ENCODE peak calls at places on chromosomes 12 and 14, in eight cellular contexts. One of them, this sample, is unnamed.

GRCh38 chr12:119486599-119487154 is 106.9 kb upstream of the TMEM233 start:
- DNase-seq in lower leg skin: no peak
- DNase-seq in heart right ventricle: no peak
- DNase-seq in islet precursor cell: peak; percentile 75
- DNase-seq in T-helper 2 cell: no peak
- DNase-seq in glutamatergic neuron: peak; percentile 31
- DNase-seq in HuH-7.5: no peak
- DNase-seq in amniotic stem cell: no peak
- DNase-seq in this sample: no peak

GRCh38 chr12:96448287-96448686 is 41.1 kb upstream of the CFAP54 start:
- DNase-seq in HuH-7.5: no peak
- DNase-seq in islet precursor cell: peak; percentile 70
- DNase-seq in T-helper 2 cell: no peak
- DNase-seq in amniotic stem cell: no peak
- DNase-seq in heart right ventricle: no peak
- DNase-seq in glutamatergic neuron: no peak
- DNase-seq in lower leg skin: no peak
- DNase-seq in this sample: no peak

GRCh38 chr14:23539867-23540469 is 11.6 kb downstream of the ZFHX2 start:
- DNase-seq in glutamatergic neuron: no peak
- DNase-seq in lower leg skin: no peak
- DNase-seq in islet precursor cell: no peak
- DNase-seq in HuH-7.5: no peak
- DNase-seq in T-helper 2 cell: no peak
- DNase-seq in amniotic stem cell: no peak
- DNase-seq in heart right ventricle: no peak
- DNase-seq in this sample: no peak

GRCh38 chr12:21324551-21324950 is 10.2 kb downstream of the SLCO1A2 start:
- DNase-seq in lower leg skin: no peak
- DNase-seq in islet precursor cell: no peak
- DNase-seq in heart right ventricle: no peak
- DNase-seq in glutamatergic neuron: no peak
- DNase-seq in T-helper 2 cell: no peak
- DNase-seq in HuH-7.5: no peak
- DNase-seq in amniotic stem cell: no peak
- DNase-seq in this sample: no peak

GRCh38 chr12:102992720-102993119 is 35.2 kb downstream of the ASCL1 start:
- DNase-seq in glutamatergic neuron: no peak
- DNase-seq in heart right ventricle: no peak
- DNase-seq in T-helper 2 cell: no peak
- DNase-seq in amniotic stem cell: no peak
- DNase-seq in HuH-7.5: no peak
- DNase-seq in lower leg skin: no peak
- DNase-seq in islet precursor cell: no peak
- DNase-seq in this sample: no peak

GRCh38 chr12:12835378-12836145 is 22.4 kb downstream of the DDX47 start:
- DNase-seq in T-helper 2 cell: no peak
- DNase-seq in islet precursor cell: peak; percentile 82
- DNase-seq in HuH-7.5: no peak
- DNase-seq in heart right ventricle: no peak
- DNase-seq in lower leg skin: peak; percentile 53
- DNase-seq in glutamatergic neuron: no peak
- DNase-seq in amniotic stem cell: peak; percentile 3
- DNase-seq in this sample: no peak

GRCh38 chr12:120775862-120776552 is 50.4 kb downstream of the ACADS start:
- DNase-seq in glutamatergic neuron: no peak
- DNase-seq in HuH-7.5: no peak
- DNase-seq in lower leg skin: no peak
- DNase-seq in islet precursor cell: no peak
- DNase-seq in amniotic stem cell: no peak
- DNase-seq in T-helper 2 cell: no peak
- DNase-seq in heart right ventricle: no peak
- DNase-seq in this sample: no peak

GRCh38 chr12:111024205-111024794 is 103.9 kb upstream of the MYL2 start:
- DNase-seq in islet precursor cell: peak; percentile 90
- DNase-seq in T-helper 2 cell: no peak
- DNase-seq in HuH-7.5: peak; percentile 75
- DNase-seq in glutamatergic neuron: peak; percentile 83
- DNase-seq in lower leg skin: no peak
- DNase-seq in amniotic stem cell: no peak
- DNase-seq in heart right ventricle: peak; percentile 42
- DNase-seq in this sample: peak; percentile 62

GRCh38 chr12:92192361-92192760 is 46.7 kb upstream of the BTG1 start:
- DNase-seq in HuH-7.5: no peak
- DNase-seq in T-helper 2 cell: no peak
- DNase-seq in heart right ventricle: no peak
- DNase-seq in lower leg skin: no peak
- DNase-seq in islet precursor cell: no peak
- DNase-seq in amniotic stem cell: no peak
- DNase-seq in glutamatergic neuron: no peak
- DNase-seq in this sample: no peak

GRCh38 chr12:107200394-107200793 is 107.0 kb upstream of the CRY1 start:
- DNase-seq in amniotic stem cell: no peak
- DNase-seq in heart right ventricle: no peak
- DNase-seq in HuH-7.5: no peak
- DNase-seq in T-helper 2 cell: no peak
- DNase-seq in islet precursor cell: no peak
- DNase-seq in glutamatergic neuron: no peak
- DNase-seq in lower leg skin: no peak
- DNase-seq in this sample: no peak

GRCh38 chr12:86334071-86334470 is 77.9 kb upstream of the MGAT4C start:
- DNase-seq in islet precursor cell: no peak
- DNase-seq in T-helper 2 cell: no peak
- DNase-seq in glutamatergic neuron: no peak
- DNase-seq in heart right ventricle: no peak
- DNase-seq in amniotic stem cell: no peak
- DNase-seq in lower leg skin: no peak
- DNase-seq in HuH-7.5: no peak
- DNase-seq in this sample: no peak

GRCh38 chr12:111503116-111503515 is 96.0 kb downstream of the ATXN2 start:
- DNase-seq in glutamatergic neuron: no peak
- DNase-seq in heart right ventricle: no peak
- DNase-seq in T-helper 2 cell: no peak
- DNase-seq in lower leg skin: no peak
- DNase-seq in HuH-7.5: no peak
- DNase-seq in amniotic stem cell: no peak
- DNase-seq in islet precursor cell: no peak
- DNase-seq in this sample: no peak

GRCh38 chr12:130715150-130715995 is 726 bp downstream of the RIMBP2 start:
- DNase-seq in glutamatergic neuron: peak; percentile 60
- DNase-seq in islet precursor cell: peak; percentile 75
- DNase-seq in amniotic stem cell: no peak
- DNase-seq in lower leg skin: peak; percentile 84
- DNase-seq in T-helper 2 cell: no peak
- DNase-seq in HuH-7.5: no peak
- DNase-seq in heart right ventricle: no peak
- DNase-seq in this sample: peak; percentile 36

GRCh38 chr12:71958993-71959588 is 20.4 kb downstream of the TPH2 start:
- DNase-seq in HuH-7.5: no peak
- DNase-seq in heart right ventricle: no peak
- DNase-seq in T-helper 2 cell: no peak
- DNase-seq in amniotic stem cell: no peak
- DNase-seq in glutamatergic neuron: no peak
- DNase-seq in lower leg skin: no peak
- DNase-seq in islet precursor cell: no peak
- DNase-seq in this sample: no peak

GRCh38 chr14:94623856-94624499 is 11.8 kb downstream of the SERPINA3 start:
- DNase-seq in T-helper 2 cell: no peak
- DNase-seq in islet precursor cell: no peak
- DNase-seq in lower leg skin: peak; percentile 62
- DNase-seq in heart right ventricle: no peak
- DNase-seq in amniotic stem cell: no peak
- DNase-seq in glutamatergic neuron: no peak
- DNase-seq in HuH-7.5: no peak
- DNase-seq in this sample: no peak

GRCh38 chr12:28089363-28089762 is 100.9 kb upstream of the CCDC91 start:
- DNase-seq in lower leg skin: no peak
- DNase-seq in glutamatergic neuron: no peak
- DNase-seq in heart right ventricle: peak; percentile 16
- DNase-seq in T-helper 2 cell: no peak
- DNase-seq in islet precursor cell: peak; percentile 54
- DNase-seq in amniotic stem cell: no peak
- DNase-seq in HuH-7.5: no peak
- DNase-seq in this sample: no peak

GRCh38 chr14:55138091-55138490 is 9.0 kb downstream of the LGALS3 start:
- DNase-seq in amniotic stem cell: no peak
- DNase-seq in HuH-7.5: no peak
- DNase-seq in heart right ventricle: no peak
- DNase-seq in islet precursor cell: no peak
- DNase-seq in T-helper 2 cell: no peak
- DNase-seq in glutamatergic neuron: peak; percentile 22
- DNase-seq in lower leg skin: peak; percentile 83
- DNase-seq in this sample: no peak

GRCh38 chr12:100554608-100555077 is 18.8 kb upstream of the GAS2L3 start:
- DNase-seq in lower leg skin: no peak
- DNase-seq in islet precursor cell: peak; percentile 70
- DNase-seq in glutamatergic neuron: no peak
- DNase-seq in amniotic stem cell: peak; percentile 74
- DNase-seq in HuH-7.5: peak; percentile 57
- DNase-seq in T-helper 2 cell: no peak
- DNase-seq in heart right ventricle: peak; percentile 73
- DNase-seq in this sample: no peak